ENCODE peak calls at places on chromosome 22, in six cellular contexts. One of them, this sample, is unnamed.

GRCh38 chr22:38981005-38981658 is 1.0 kb upstream of the APOBEC3B start:
- DNase-seq in memory B cell: no peak
- DNase-seq in psoas muscle: peak
- DNase-seq in stimulated activated CD8-positive, alpha-beta memory T cell treated with anti-CD3 and anti-CD28 coated beads, Interleukin-4, amount 100 ng/mL, for 24 hours: no peak
- DNase-seq in RWPE1: peak
- DNase-seq in dermis microvascular lymphatic vessel endothelial cell: peak
- DNase-seq in this sample: no peak

GRCh38 chr22:49521787-49522224 is 305.9 kb downstream of the BRD1 start:
- DNase-seq in dermis microvascular lymphatic vessel endothelial cell: no peak
- DNase-seq in psoas muscle: peak
- DNase-seq in memory B cell: no peak
- DNase-seq in stimulated activated CD8-positive, alpha-beta memory T cell treated with anti-CD3 and anti-CD28 coated beads, Interleukin-4, amount 100 ng/mL, for 24 hours: no peak
- DNase-seq in RWPE1: no peak
- DNase-seq in this sample: no peak

GRCh38 chr22:41619979-41620645 is 731 bp downstream of the DESI1 start:
- DNase-seq in stimulated activated CD8-positive, alpha-beta memory T cell treated with anti-CD3 and anti-CD28 coated beads, Interleukin-4, amount 100 ng/mL, for 24 hours: peak
- DNase-seq in RWPE1: no peak
- DNase-seq in psoas muscle: peak
- DNase-seq in memory B cell: peak
- DNase-seq in dermis microvascular lymphatic vessel endothelial cell: peak
- DNase-seq in this sample: peak

GRCh38 chr22:22655452-22656108 is 11.2 kb downstream of the GGTLC2 start:
- DNase-seq in psoas muscle: no peak
- DNase-seq in RWPE1: no peak
- DNase-seq in dermis microvascular lymphatic vessel endothelial cell: no peak
- DNase-seq in stimulated activated CD8-positive, alpha-beta memory T cell treated with anti-CD3 and anti-CD28 coated beads, Interleukin-4, amount 100 ng/mL, for 24 hours: no peak
- DNase-seq in memory B cell: no peak
- DNase-seq in this sample: no peak

GRCh38 chr22:35538801-35539321 is 1.8 kb upstream of the RASD2 start:
- DNase-seq in stimulated activated CD8-positive, alpha-beta memory T cell treated with anti-CD3 and anti-CD28 coated beads, Interleukin-4, amount 100 ng/mL, for 24 hours: no peak
- DNase-seq in memory B cell: no peak
- DNase-seq in RWPE1: peak
- DNase-seq in dermis microvascular lymphatic vessel endothelial cell: peak
- DNase-seq in psoas muscle: no peak
- DNase-seq in this sample: peak

GRCh38 chr22:29762263-29762662 is 4.5 kb downstream of the ZMAT5 start:
- DNase-seq in stimulated activated CD8-positive, alpha-beta memory T cell treated with anti-CD3 and anti-CD28 coated beads, Interleukin-4, amount 100 ng/mL, for 24 hours: no peak
- DNase-seq in dermis microvascular lymphatic vessel endothelial cell: no peak
- DNase-seq in RWPE1: no peak
- DNase-seq in psoas muscle: no peak
- DNase-seq in memory B cell: no peak
- DNase-seq in this sample: no peak

GRCh38 chr22:28497188-28497587 is 182.5 kb downstream of the TTC28 start:
- DNase-seq in stimulated activated CD8-positive, alpha-beta memory T cell treated with anti-CD3 and anti-CD28 coated beads, Interleukin-4, amount 100 ng/mL, for 24 hours: no peak
- DNase-seq in memory B cell: no peak
- DNase-seq in psoas muscle: no peak
- DNase-seq in dermis microvascular lymphatic vessel endothelial cell: no peak
- DNase-seq in RWPE1: no peak
- DNase-seq in this sample: no peak

GRCh38 chr22:23804781-23805291 is 18.1 kb downstream of the SMARCB1 start:
- DNase-seq in memory B cell: no peak
- DNase-seq in dermis microvascular lymphatic vessel endothelial cell: no peak
- DNase-seq in stimulated activated CD8-positive, alpha-beta memory T cell treated with anti-CD3 and anti-CD28 coated beads, Interleukin-4, amount 100 ng/mL, for 24 hours: no peak
- DNase-seq in RWPE1: no peak
- DNase-seq in psoas muscle: no peak
- DNase-seq in this sample: no peak

GRCh38 chr22:26894766-26895485 is 237.5 kb downstream of the MIAT start:
- DNase-seq in psoas muscle: no peak
- DNase-seq in dermis microvascular lymphatic vessel endothelial cell: peak
- DNase-seq in RWPE1: peak
- DNase-seq in memory B cell: no peak
- DNase-seq in stimulated activated CD8-positive, alpha-beta memory T cell treated with anti-CD3 and anti-CD28 coated beads, Interleukin-4, amount 100 ng/mL, for 24 hours: no peak
- DNase-seq in this sample: no peak

GRCh38 chr22:28139993-28140392 is 220.9 kb upstream of the PITPNB start:
- DNase-seq in RWPE1: peak
- DNase-seq in stimulated activated CD8-positive, alpha-beta memory T cell treated with anti-CD3 and anti-CD28 coated beads, Interleukin-4, amount 100 ng/mL, for 24 hours: no peak
- DNase-seq in memory B cell: no peak
- DNase-seq in psoas muscle: no peak
- DNase-seq in dermis microvascular lymphatic vessel endothelial cell: peak
- DNase-seq in this sample: no peak

GRCh38 chr22:25388866-25389540 is 169.6 kb downstream of the CRYBB2 start:
- DNase-seq in memory B cell: no peak
- DNase-seq in stimulated activated CD8-positive, alpha-beta memory T cell treated with anti-CD3 and anti-CD28 coated beads, Interleukin-4, amount 100 ng/mL, for 24 hours: no peak
- DNase-seq in RWPE1: no peak
- DNase-seq in dermis microvascular lymphatic vessel endothelial cell: peak
- DNase-seq in psoas muscle: no peak
- DNase-seq in this sample: peak

GRCh38 chr22:30094804-30095203 is 14.5 kb downstream of the HORMAD2 start:
- DNase-seq in RWPE1: no peak
- DNase-seq in psoas muscle: no peak
- DNase-seq in stimulated activated CD8-positive, alpha-beta memory T cell treated with anti-CD3 and anti-CD28 coated beads, Interleukin-4, amount 100 ng/mL, for 24 hours: no peak
- DNase-seq in dermis microvascular lymphatic vessel endothelial cell: no peak
- DNase-seq in memory B cell: no peak
- DNase-seq in this sample: no peak

GRCh38 chr22:48629631-48630443 is 1197.8 kb downstream of the BRD1 start:
- DNase-seq in memory B cell: no peak
- DNase-seq in dermis microvascular lymphatic vessel endothelial cell: no peak
- DNase-seq in stimulated activated CD8-positive, alpha-beta memory T cell treated with anti-CD3 and anti-CD28 coated beads, Interleukin-4, amount 100 ng/mL, for 24 hours: no peak
- DNase-seq in RWPE1: no peak
- DNase-seq in psoas muscle: no peak
- DNase-seq in this sample: no peak

GRCh38 chr22:36325163-36326031 is 62.4 kb downstream of the MYH9 start:
- DNase-seq in RWPE1: peak
- DNase-seq in stimulated activated CD8-positive, alpha-beta memory T cell treated with anti-CD3 and anti-CD28 coated beads, Interleukin-4, amount 100 ng/mL, for 24 hours: no peak
- DNase-seq in memory B cell: no peak
- DNase-seq in psoas muscle: peak
- DNase-seq in dermis microvascular lymphatic vessel endothelial cell: peak
- DNase-seq in this sample: no peak

GRCh38 chr22:46295277-46295971 is 1.2 kb upstream of the GTSE1 start:
- DNase-seq in RWPE1: no peak
- DNase-seq in memory B cell: no peak
- DNase-seq in psoas muscle: no peak
- DNase-seq in dermis microvascular lymphatic vessel endothelial cell: no peak
- DNase-seq in stimulated activated CD8-positive, alpha-beta memory T cell treated with anti-CD3 and anti-CD28 coated beads, Interleukin-4, amount 100 ng/mL, for 24 hours: no peak
- DNase-seq in this sample: no peak

GRCh38 chr22:28112548-28113043 is 193.5 kb upstream of the PITPNB start:
- DNase-seq in stimulated activated CD8-positive, alpha-beta memory T cell treated with anti-CD3 and anti-CD28 coated beads, Interleukin-4, amount 100 ng/mL, for 24 hours: no peak
- DNase-seq in psoas muscle: peak
- DNase-seq in memory B cell: no peak
- DNase-seq in dermis microvascular lymphatic vessel endothelial cell: peak
- DNase-seq in RWPE1: peak
- DNase-seq in this sample: no peak

GRCh38 chr22:42881982-42882656 is 25.0 kb upstream of the ARFGAP3 start:
- DNase-seq in stimulated activated CD8-positive, alpha-beta memory T cell treated with anti-CD3 and anti-CD28 coated beads, Interleukin-4, amount 100 ng/mL, for 24 hours: no peak
- DNase-seq in psoas muscle: peak
- DNase-seq in dermis microvascular lymphatic vessel endothelial cell: no peak
- DNase-seq in memory B cell: no peak
- DNase-seq in RWPE1: no peak
- DNase-seq in this sample: no peak

GRCh38 chr22:45318558-45319318 is 9.0 kb downstream of the FAM118A start:
- DNase-seq in stimulated activated CD8-positive, alpha-beta memory T cell treated with anti-CD3 and anti-CD28 coated beads, Interleukin-4, amount 100 ng/mL, for 24 hours: peak
- DNase-seq in RWPE1: no peak
- DNase-seq in dermis microvascular lymphatic vessel endothelial cell: peak
- DNase-seq in psoas muscle: no peak
- DNase-seq in memory B cell: no peak
- DNase-seq in this sample: peak

GRCh38 chr22:50326959-50327710 is at the start of gene DENND6B:
- DNase-seq in psoas muscle: peak
- DNase-seq in RWPE1: no peak
- DNase-seq in stimulated activated CD8-positive, alpha-beta memory T cell treated with anti-CD3 and anti-CD28 coated beads, Interleukin-4, amount 100 ng/mL, for 24 hours: peak
- DNase-seq in dermis microvascular lymphatic vessel endothelial cell: peak
- DNase-seq in memory B cell: peak
- DNase-seq in this sample: peak

GRCh38 chr22:24450600-24450999 is 23.2 kb downstream of the ADORA2A start:
- DNase-seq in psoas muscle: no peak
- DNase-seq in stimulated activated CD8-positive, alpha-beta memory T cell treated with anti-CD3 and anti-CD28 coated beads, Interleukin-4, amount 100 ng/mL, for 24 hours: no peak
- DNase-seq in dermis microvascular lymphatic vessel endothelial cell: peak
- DNase-seq in memory B cell: no peak
- DNase-seq in RWPE1: no peak
- DNase-seq in this sample: no peak

GRCh38 chr22:50246242-50247175 is 1.7 kb upstream of the TUBGCP6 start:
- DNase-seq in RWPE1: no peak
- DNase-seq in stimulated activated CD8-positive, alpha-beta memory T cell treated with anti-CD3 and anti-CD28 coated beads, Interleukin-4, amount 100 ng/mL, for 24 hours: no peak
- DNase-seq in memory B cell: no peak
- DNase-seq in dermis microvascular lymphatic vessel endothelial cell: no peak
- DNase-seq in psoas muscle: no peak
- DNase-seq in this sample: no peak

GRCh38 chr22:49274754-49275380 is 552.8 kb downstream of the BRD1 start:
- DNase-seq in stimulated activated CD8-positive, alpha-beta memory T cell treated with anti-CD3 and anti-CD28 coated beads, Interleukin-4, amount 100 ng/mL, for 24 hours: no peak
- DNase-seq in psoas muscle: no peak
- DNase-seq in RWPE1: no peak
- DNase-seq in dermis microvascular lymphatic vessel endothelial cell: no peak
- DNase-seq in memory B cell: no peak
- DNase-seq in this sample: no peak

GRCh38 chr22:50218996-50219727 is 18.4 kb downstream of the SELENOO start:
- DNase-seq in dermis microvascular lymphatic vessel endothelial cell: peak
- DNase-seq in stimulated activated CD8-positive, alpha-beta memory T cell treated with anti-CD3 and anti-CD28 coated beads, Interleukin-4, amount 100 ng/mL, for 24 hours: no peak
- DNase-seq in psoas muscle: peak
- DNase-seq in RWPE1: peak
- DNase-seq in memory B cell: no peak
- DNase-seq in this sample: no peak

GRCh38 chr22:35443338-35443737 is 43.4 kb downstream of the MCM5 start:
- DNase-seq in stimulated activated CD8-positive, alpha-beta memory T cell treated with anti-CD3 and anti-CD28 coated beads, Interleukin-4, amount 100 ng/mL, for 24 hours: no peak
- DNase-seq in RWPE1: no peak
- DNase-seq in memory B cell: no peak
- DNase-seq in dermis microvascular lymphatic vessel endothelial cell: no peak
- DNase-seq in psoas muscle: no peak
- DNase-seq in this sample: no peak

GRCh38 chr22:50560034-50560433 is 2.7 kb downstream of the SYCE3 start:
- DNase-seq in dermis microvascular lymphatic vessel endothelial cell: no peak
- DNase-seq in RWPE1: no peak
- DNase-seq in memory B cell: no peak
- DNase-seq in psoas muscle: no peak
- DNase-seq in stimulated activated CD8-positive, alpha-beta memory T cell treated with anti-CD3 and anti-CD28 coated beads, Interleukin-4, amount 100 ng/mL, for 24 hours: no peak
- DNase-seq in this sample: no peak

GRCh38 chr22:30310881-30311771 is 15.6 kb downstream of the TBC1D10A start:
- DNase-seq in stimulated activated CD8-positive, alpha-beta memory T cell treated with anti-CD3 and anti-CD28 coated beads, Interleukin-4, amount 100 ng/mL, for 24 hours: no peak
- DNase-seq in memory B cell: no peak
- DNase-seq in dermis microvascular lymphatic vessel endothelial cell: no peak
- DNase-seq in psoas muscle: peak
- DNase-seq in RWPE1: no peak
- DNase-seq in this sample: no peak

GRCh38 chr22:37552560-37553163 is 7.6 kb upstream of the CDC42EP1 start:
- DNase-seq in psoas muscle: peak
- DNase-seq in stimulated activated CD8-positive, alpha-beta memory T cell treated with anti-CD3 and anti-CD28 coated beads, Interleukin-4, amount 100 ng/mL, for 24 hours: no peak
- DNase-seq in memory B cell: no peak
- DNase-seq in dermis microvascular lymphatic vessel endothelial cell: no peak
- DNase-seq in RWPE1: no peak
- DNase-seq in this sample: no peak

GRCh38 chr22:46547179-46547882 is 9.9 kb upstream of the CELSR1 start:
- DNase-seq in psoas muscle: peak
- DNase-seq in memory B cell: no peak
- DNase-seq in dermis microvascular lymphatic vessel endothelial cell: peak
- DNase-seq in stimulated activated CD8-positive, alpha-beta memory T cell treated with anti-CD3 and anti-CD28 coated beads, Interleukin-4, amount 100 ng/mL, for 24 hours: no peak
- DNase-seq in RWPE1: peak
- DNase-seq in this sample: no peak

GRCh38 chr22:25130462-25130861 is 69.2 kb upstream of the CRYBB3 start:
- DNase-seq in RWPE1: no peak
- DNase-seq in memory B cell: no peak
- DNase-seq in stimulated activated CD8-positive, alpha-beta memory T cell treated with anti-CD3 and anti-CD28 coated beads, Interleukin-4, amount 100 ng/mL, for 24 hours: no peak
- DNase-seq in dermis microvascular lymphatic vessel endothelial cell: no peak
- DNase-seq in psoas muscle: no peak
- DNase-seq in this sample: no peak

GRCh38 chr22:45238431-45239377 is 2.0 kb downstream of the KIAA0930 start:
- DNase-seq in psoas muscle: no peak
- DNase-seq in stimulated activated CD8-positive, alpha-beta memory T cell treated with anti-CD3 and anti-CD28 coated beads, Interleukin-4, amount 100 ng/mL, for 24 hours: no peak
- DNase-seq in RWPE1: no peak
- DNase-seq in memory B cell: no peak
- DNase-seq in dermis microvascular lymphatic vessel endothelial cell: no peak
- DNase-seq in this sample: no peak

GRCh38 chr22:30830907-30831306 is 136.2 kb downstream of the OSBP2 start:
- DNase-seq in memory B cell: no peak
- DNase-seq in RWPE1: peak
- DNase-seq in dermis microvascular lymphatic vessel endothelial cell: peak
- DNase-seq in stimulated activated CD8-positive, alpha-beta memory T cell treated with anti-CD3 and anti-CD28 coated beads, Interleukin-4, amount 100 ng/mL, for 24 hours: no peak
- DNase-seq in psoas muscle: no peak
- DNase-seq in this sample: no peak

GRCh38 chr22:45007247-45007945 is 2.4 kb downstream of the PHF21B start:
- DNase-seq in psoas muscle: no peak
- DNase-seq in dermis microvascular lymphatic vessel endothelial cell: peak
- DNase-seq in stimulated activated CD8-positive, alpha-beta memory T cell treated with anti-CD3 and anti-CD28 coated beads, Interleukin-4, amount 100 ng/mL, for 24 hours: no peak
- DNase-seq in memory B cell: no peak
- DNase-seq in RWPE1: no peak
- DNase-seq in this sample: no peak

GRCh38 chr22:37560682-37561208 is 465 bp downstream of the CDC42EP1 start:
- DNase-seq in psoas muscle: peak
- DNase-seq in RWPE1: no peak
- DNase-seq in memory B cell: no peak
- DNase-seq in stimulated activated CD8-positive, alpha-beta memory T cell treated with anti-CD3 and anti-CD28 coated beads, Interleukin-4, amount 100 ng/mL, for 24 hours: no peak
- DNase-seq in dermis microvascular lymphatic vessel endothelial cell: peak
- DNase-seq in this sample: no peak